ENCODE peak calls at places on chromosomes 3 and 15, in ten cellular contexts. Y is spleen; E is lower lobe of right lung; K is suprapubic skin; Z is adrenal gland; L is breast epithelium; N is CD8-positive, alpha-beta memory T cell; F is mesenchymal stem cell; D is brain microvascular endothelial cell; W is IMR-90. U is an unnamed sample.

GRCh38 chr3:46127503-46127902 is 80.6 kb downstream of the CCR1 start:
- DNase-seq in Y (no peak), E (no peak), K (no peak), Z (no peak), L (no peak), N (no peak), F (peak; percentile 90), D (peak; percentile 93), W (peak; percentile 87), U (no peak)

GRCh38 chr15:74306801-74307217 is 60.6 kb downstream of the CYP11A1 start:
- DNase-seq in Y (no peak), E (no peak), K (no peak), Z (no peak), L (no peak), N (no peak), F (no peak), D (no peak), W (no peak), U (no peak)

GRCh38 chr15:74175271-74176191 is 2.0 kb downstream of the ISLR start:
- DNase-seq in Y (peak; percentile 63), E (peak; percentile 43), K (peak; percentile 78), Z (peak; percentile 13), L (peak; percentile 15), N (no peak), F (no peak), D (no peak), W (no peak), U (no peak)

GRCh38 chr3:33030246-33030645 is 66.7 kb downstream of the GLB1 start:
- DNase-seq in Y (no peak), E (no peak), K (no peak), Z (no peak), L (no peak), N (no peak), F (no peak), D (no peak), W (no peak), U (no peak)

GRCh38 chr3:260911-261310 is 64.3 kb downstream of the CHL1 start:
- DNase-seq in Y (no peak), E (no peak), K (no peak), Z (no peak), L (no peak), N (no peak), F (no peak), D (no peak), W (no peak), U (no peak)

GRCh38 chr3:152902141-152902669 is 67.3 kb downstream of the P2RY1 start:
- DNase-seq in Y (no peak), E (no peak), K (no peak), Z (no peak), L (no peak), N (no peak), F (peak; percentile 6), D (no peak), W (no peak), U (no peak)

GRCh38 chr3:160544837-160545236 is 20.5 kb downstream of the KPNA4 start:
- DNase-seq in Y (no peak), E (no peak), K (no peak), Z (no peak), L (no peak), N (no peak), F (no peak), D (no peak), W (no peak), U (no peak)

GRCh38 chr3:20668411-20668810 is 482.4 kb upstream of the SGO1 start:
- DNase-seq in Y (no peak), E (no peak), K (no peak), Z (peak; percentile 13), L (no peak), N (no peak), F (peak; percentile 14), D (peak; percentile 33), W (no peak), U (no peak)

GRCh38 chr3:14837864-14838263 is 19.1 kb downstream of the FGD5 start:
- DNase-seq in Y (no peak), E (no peak), K (no peak), Z (no peak), L (no peak), N (no peak), F (peak; percentile 6), D (no peak), W (no peak), U (no peak)

GRCh38 chr3:180335056-180335455 is 266.9 kb upstream of the TTC14 start:
- DNase-seq in Y (no peak), E (no peak), K (no peak), Z (no peak), L (no peak), N (no peak), F (no peak), D (no peak), W (no peak), U (no peak)

DNA sequence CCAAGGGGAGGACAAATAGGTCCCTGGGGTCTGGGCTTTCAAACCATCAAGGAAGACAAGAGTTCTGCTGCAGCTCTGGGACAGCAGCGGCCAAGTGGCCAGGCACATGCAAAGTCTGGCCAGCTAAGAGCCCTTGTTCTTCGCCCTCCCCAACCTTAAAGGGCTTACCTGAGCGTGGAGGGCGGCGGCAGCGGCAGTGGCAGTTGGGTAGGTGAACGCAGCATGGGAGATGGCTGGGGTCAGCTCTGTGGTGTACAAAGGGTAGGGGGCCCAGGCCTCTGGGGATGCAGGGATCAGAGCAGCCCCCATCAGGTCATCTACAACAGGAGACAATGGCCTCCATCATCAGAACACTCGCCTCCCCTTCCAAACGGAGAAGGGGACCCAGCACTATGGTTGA is 27.1 kb downstream of the RBPMS2 start:
- DNase-seq in Y (no peak), E (no peak), K (no peak), Z (no peak), L (no peak), N (no peak), F (no peak), D (no peak), W (no peak), U (no peak)
- H3K27ac ChIP-seq in Y (no peak overlapping the region), E (no peak overlapping the region), K (no peak overlapping the region), Z (no peak overlapping the region), L (no peak overlapping the region), N (no peak overlapping the region), F (no peak overlapping the region), D (no peak overlapping the region), W (no peak overlapping the region), U (no peak overlapping the region)

GRCh38 chr3:13787533-13787932 is 92.3 kb downstream of the WNT7A start:
- DNase-seq in Y (no peak), E (no peak), K (no peak), Z (no peak), L (no peak), N (no peak), F (no peak), D (no peak), W (no peak), U (no peak)

GRCh38 chr3:13785351-13785750 is 94.5 kb downstream of the WNT7A start:
- DNase-seq in Y (no peak), E (no peak), K (no peak), Z (no peak), L (no peak), N (no peak), F (no peak), D (no peak), W (no peak), U (no peak)

GRCh38 chr3:13786811-13787210 is 93.1 kb downstream of the WNT7A start:
- DNase-seq in Y (no peak), E (no peak), K (no peak), Z (no peak), L (no peak), N (no peak), F (no peak), D (no peak), W (no peak), U (no peak)

GRCh38 chr3:13783556-13783955 is 96.3 kb downstream of the WNT7A start:
- DNase-seq in Y (no peak), E (no peak), K (no peak), Z (no peak), L (no peak), N (no peak), F (no peak), D (no peak), W (no peak), U (no peak)

DNA sequence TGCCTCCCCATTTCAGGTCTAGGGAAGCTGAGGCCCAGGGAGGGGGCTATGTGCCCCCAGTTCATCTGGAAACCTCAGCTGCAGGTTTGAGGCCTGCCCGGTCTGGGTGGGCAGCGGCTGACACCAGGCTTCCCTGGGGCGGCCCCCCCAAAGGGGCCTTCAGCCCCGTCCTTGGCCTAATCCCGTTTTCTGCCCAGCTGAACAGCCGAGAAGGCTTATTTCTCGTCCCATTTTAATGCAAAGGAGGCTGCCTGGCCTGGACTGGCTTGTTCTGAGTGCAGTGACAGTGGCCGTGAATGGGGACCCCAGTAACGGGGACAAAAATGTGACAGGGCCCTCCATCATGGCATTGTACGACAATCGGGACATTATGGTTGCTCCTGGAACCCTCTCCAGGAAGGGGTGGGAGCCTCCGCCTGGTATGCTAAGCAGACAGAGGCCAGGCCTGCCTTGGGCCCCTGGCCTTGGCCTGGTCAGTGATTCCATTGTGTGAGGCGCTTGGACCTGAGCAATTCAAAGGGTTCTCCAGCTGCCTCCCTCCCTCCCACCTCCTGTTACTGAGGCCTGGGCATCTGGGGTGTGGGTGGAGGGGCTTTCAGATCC is 93.9 kb downstream of the WNT7A start:
- DNase-seq in Y (no peak), E (peak; percentile 4), K (no peak), Z (no peak), L (no peak), N (no peak), F (no peak), D (no peak), W (no peak), U (no peak)
- H3K4me3 ChIP-seq in Y (no peak overlapping the region), E (no peak overlapping the region), K (no peak overlapping the region), Z (no peak overlapping the region), L (no peak overlapping the region), N (no peak overlapping the region), F (no peak overlapping the region), D (no peak overlapping the region), W (no peak overlapping the region), U (no peak overlapping the region)

DNA sequence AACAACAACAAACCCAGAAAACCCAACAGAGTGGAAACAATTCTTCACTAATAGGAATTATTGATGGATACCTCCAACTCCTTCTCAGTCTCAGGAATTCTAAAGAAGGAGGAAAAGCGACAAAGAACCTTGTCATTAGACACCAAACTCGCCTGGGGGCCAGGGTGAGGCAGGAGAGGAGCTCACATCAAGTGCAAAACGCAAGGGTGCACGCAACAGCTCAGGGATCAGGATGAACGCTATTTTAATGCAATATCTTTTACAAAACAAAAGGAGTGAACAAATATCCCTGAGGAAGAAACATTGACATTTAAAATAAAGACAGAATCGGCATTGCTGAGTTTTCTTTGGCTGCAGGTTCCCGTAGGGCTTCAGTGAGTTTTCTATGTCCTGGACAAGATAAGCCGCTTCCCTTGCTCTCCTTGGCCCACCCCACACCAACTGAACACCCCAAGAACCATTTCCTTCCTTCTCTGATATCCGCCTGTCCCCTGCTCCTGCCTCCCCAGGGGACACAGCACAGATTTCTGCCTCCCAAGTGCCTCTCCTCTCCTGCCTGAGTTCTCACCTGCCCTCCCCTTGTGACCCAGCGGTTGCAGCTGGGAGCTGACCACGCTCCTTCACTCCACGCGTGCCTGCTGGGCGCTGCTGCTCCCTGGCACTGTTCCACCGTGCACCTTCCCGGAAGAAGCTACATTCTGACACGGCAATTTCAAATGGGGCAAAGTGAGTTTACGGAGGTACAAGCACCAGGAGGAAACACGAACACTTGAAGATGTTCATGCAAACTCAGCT is 63.0 kb downstream of the ATP10A start:
- DNase-seq in Y (no peak), E (no peak), K (no peak), Z (no peak), L (no peak), N (no peak), F (no peak), D (no peak), W (no peak), U (no peak)
- H3K27ac ChIP-seq in Y (no peak overlapping the region), E (no peak overlapping the region), K (no peak overlapping the region), Z (no peak overlapping the region), L (no peak overlapping the region), N (no peak overlapping the region), F (no peak overlapping the region), D (no peak overlapping the region), W (no peak overlapping the region), U (no peak overlapping the region)

GRCh38 chr3:177803495-177803894 is 606.2 kb upstream of the TBL1XR1 start:
- DNase-seq in Y (no peak), E (no peak), K (no peak), Z (no peak), L (no peak), N (no peak), F (no peak), D (no peak), W (no peak), U (no peak)
- H3K4me3 ChIP-seq in Y (no peak overlapping the region), E (no peak overlapping the region), K (no peak overlapping the region), Z (no peak overlapping the region), L (no peak overlapping the region), N (no peak overlapping the region), F (no peak overlapping the region), D (no peak overlapping the region), W (no peak overlapping the region), U (no peak overlapping the region)

U was measured in prostate gland.